ENCODE peak calls at places on chromosomes 2 and 18, in six cellular contexts. U is IMR-90, Y is SK-N-SH, S is HepG2, O is GM12878, P is K562. Q is an unnamed sample.
A peak's percentile ranks its signal among the peaks of the same experiment; 100 is the strongest.

GRCh38 chr2:82198809-82199492 is 1894.4 kb upstream of the LRRTM1 start:
- DNase-seq in U (no peak), Y (no peak), S (no peak), O (no peak), P (no peak), Q (no peak)

GRCh38 chr2:109162999-109163398 is 34.0 kb downstream of the SH3RF3 start:
- DNase-seq in U (no peak), Y (no peak), S (no peak), O (no peak), P (no peak), Q (no peak)

GRCh38 chr2:72778410-72778809 is 47.4 kb downstream of the EXOC6B start:
- DNase-seq in U (peak; percentile 77), Y (no peak), S (peak; percentile 67), O (no peak), P (no peak), Q (peak; percentile 82)

GRCh38 chr2:43152711-43153627 is 73.4 kb downstream of the ZFP36L2 start:
- DNase-seq in U (no peak), Y (peak; percentile 39), S (no peak), O (no peak), P (no peak), Q (no peak)

GRCh38 chr2:197571622-197572271 is 55.9 kb downstream of the MOB4 start:
- DNase-seq in U (peak; percentile 56), Y (no peak), S (peak; percentile 37), O (no peak), P (no peak), Q (peak; percentile 38)

GRCh38 chr2:145066151-145066661 is 546.3 kb upstream of the ZEB2 start:
- DNase-seq in U (peak; percentile 5), Y (no peak), S (no peak), O (no peak), P (no peak), Q (no peak)

GRCh38 chr2:240814946-240815760 is 4.9 kb downstream of the KIF1A start:
- DNase-seq in U (no peak), Y (no peak), S (no peak), O (no peak), P (no peak), Q (no peak)

GRCh38 chr2:133780099-133780996 is 212.1 kb upstream of the NCKAP5 start:
- DNase-seq in U (peak; percentile 86), Y (peak; percentile 48), S (peak; percentile 70), O (peak; percentile 1), P (peak; percentile 68), Q (peak; percentile 77)

GRCh38 chr2:52064234-52064633 is 1032.3 kb upstream of the NRXN1 start:
- DNase-seq in U (no peak), Y (no peak), S (no peak), O (no peak), P (no peak), Q (no peak)

GRCh38 chr18:37343542-37343851 is 222.1 kb downstream of the CELF4 start:
- DNase-seq in U (no peak), Y (no peak), S (no peak), O (no peak), P (no peak), Q (no peak)

GRCh38 chr2:25301453-25302352 is 40.0 kb downstream of the DNMT3A start:
- DNase-seq in U (peak; percentile 91), Y (no peak), S (no peak), O (peak; percentile 95), P (no peak), Q (no peak)

GRCh38 chr2:41912766-41913165 is 135.1 kb upstream of the PKDCC start:
- DNase-seq in U (no peak), Y (no peak), S (no peak), O (no peak), P (no peak), Q (no peak)

GRCh38 chr2:219253753-219254589 is at the start of gene TUBA4A:
- DNase-seq in U (peak; percentile 37), Y (peak; percentile 98), S (peak; percentile 58), O (no peak), P (peak; percentile 87), Q (peak; percentile 83)

GRCh38 chr18:596288-596881 is 403 bp upstream of the CLUL1 start:
- DNase-seq in U (no peak), Y (peak; percentile 67), S (peak; percentile 43), O (no peak), P (peak; percentile 85), Q (no peak)

GRCh38 chr2:121831841-121832240 is 76.4 kb downstream of the TSN start:
- DNase-seq in U (no peak), Y (no peak), S (no peak), O (no peak), P (no peak), Q (no peak)

GRCh38 chr2:7881038-7881437 is 800.8 kb upstream of the ID2 start:
- DNase-seq in U (peak; percentile 2), Y (no peak), S (no peak), O (no peak), P (no peak), Q (no peak)

GRCh38 chr2:74894261-74895030 is 60.5 kb downstream of the HK2 start:
- DNase-seq in U (peak; percentile 78), Y (no peak), S (no peak), O (no peak), P (no peak), Q (no peak)
- TF ChIP-seq RFX5 in U (no peak), Y (no peak), S (no peak), O (no peak), P (no peak), Q (no peak)

GRCh38 chr2:85741811-85742507 is 11.8 kb upstream of the ATOH8 start:
- DNase-seq in U (peak; percentile 96), Y (peak; percentile 77), S (peak; percentile 94), O (no peak), P (no peak), Q (peak; percentile 73)
- TF ChIP-seq RFX5 in U (no peak), Y (no peak), S (no peak), O (no peak), P (no peak), Q (no peak)

GRCh38 chr2:182267971-182268370 is 158.9 kb downstream of the PDE1A start:
- DNase-seq in U (no peak), Y (no peak), S (no peak), O (no peak), P (no peak), Q (no peak)

GRCh38 chr2:182261860-182262387 is 164.9 kb downstream of the PDE1A start:
- DNase-seq in U (no peak), Y (no peak), S (no peak), O (no peak), P (no peak), Q (no peak)

GRCh38 chr2:182266909-182267308 is 159.9 kb downstream of the PDE1A start:
- DNase-seq in U (no peak), Y (no peak), S (no peak), O (no peak), P (no peak), Q (no peak)
- TF ChIP-seq RFX5 in U (no peak), Y (no peak), S (no peak), O (no peak), P (no peak), Q (no peak)

DNA sequence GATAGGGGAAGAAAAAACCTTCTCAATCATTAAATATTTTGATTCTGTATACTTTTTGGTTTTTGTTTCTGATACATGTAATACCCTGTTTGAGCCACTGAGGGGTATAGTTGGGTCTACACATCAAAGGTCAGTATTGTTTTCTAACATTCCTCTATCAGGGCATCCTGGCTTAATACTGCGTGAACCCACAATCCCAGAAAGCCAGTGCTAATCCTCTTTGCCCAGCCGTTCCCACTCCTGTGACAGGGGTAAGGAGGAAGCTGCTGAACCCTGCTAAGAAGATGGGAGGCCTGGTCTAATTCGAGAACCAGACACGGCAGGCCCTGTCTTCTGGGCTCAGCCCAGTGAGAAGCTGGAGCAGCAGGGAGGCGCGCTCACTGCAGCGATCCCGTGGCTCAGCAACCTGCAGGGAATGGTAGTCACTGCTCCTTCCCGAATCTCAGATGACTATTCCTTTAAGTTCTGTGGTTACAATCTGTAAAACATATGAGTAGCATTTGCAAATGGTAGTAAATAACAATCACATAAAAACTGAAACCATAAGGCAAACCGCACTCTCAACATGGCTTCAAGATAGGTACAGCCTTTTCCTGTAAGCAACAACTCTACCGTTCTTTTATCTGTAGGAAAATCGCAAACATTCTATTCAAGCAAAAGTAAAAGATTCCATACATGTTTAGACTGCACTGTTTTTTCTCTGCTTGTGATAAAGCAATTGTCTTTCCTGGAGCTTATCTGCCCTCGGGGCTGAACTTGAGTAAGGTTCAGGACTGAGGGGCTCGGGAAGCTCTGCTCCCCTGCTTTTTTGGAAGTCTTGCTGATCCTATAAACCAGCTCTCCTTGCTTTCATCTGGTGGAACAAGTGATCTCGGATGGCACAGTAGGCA is 87.0 kb downstream of the EPB41L3 start:
- DNase-seq in U (peak; percentile 62), Y (peak; percentile 24), S (peak; percentile 7), O (no peak), P (no peak), Q (no peak)
- TF ChIP-seq RFX5 in U (no peak), Y (no peak), S (no peak), O (no peak), P (no peak), Q (no peak)

DNA sequence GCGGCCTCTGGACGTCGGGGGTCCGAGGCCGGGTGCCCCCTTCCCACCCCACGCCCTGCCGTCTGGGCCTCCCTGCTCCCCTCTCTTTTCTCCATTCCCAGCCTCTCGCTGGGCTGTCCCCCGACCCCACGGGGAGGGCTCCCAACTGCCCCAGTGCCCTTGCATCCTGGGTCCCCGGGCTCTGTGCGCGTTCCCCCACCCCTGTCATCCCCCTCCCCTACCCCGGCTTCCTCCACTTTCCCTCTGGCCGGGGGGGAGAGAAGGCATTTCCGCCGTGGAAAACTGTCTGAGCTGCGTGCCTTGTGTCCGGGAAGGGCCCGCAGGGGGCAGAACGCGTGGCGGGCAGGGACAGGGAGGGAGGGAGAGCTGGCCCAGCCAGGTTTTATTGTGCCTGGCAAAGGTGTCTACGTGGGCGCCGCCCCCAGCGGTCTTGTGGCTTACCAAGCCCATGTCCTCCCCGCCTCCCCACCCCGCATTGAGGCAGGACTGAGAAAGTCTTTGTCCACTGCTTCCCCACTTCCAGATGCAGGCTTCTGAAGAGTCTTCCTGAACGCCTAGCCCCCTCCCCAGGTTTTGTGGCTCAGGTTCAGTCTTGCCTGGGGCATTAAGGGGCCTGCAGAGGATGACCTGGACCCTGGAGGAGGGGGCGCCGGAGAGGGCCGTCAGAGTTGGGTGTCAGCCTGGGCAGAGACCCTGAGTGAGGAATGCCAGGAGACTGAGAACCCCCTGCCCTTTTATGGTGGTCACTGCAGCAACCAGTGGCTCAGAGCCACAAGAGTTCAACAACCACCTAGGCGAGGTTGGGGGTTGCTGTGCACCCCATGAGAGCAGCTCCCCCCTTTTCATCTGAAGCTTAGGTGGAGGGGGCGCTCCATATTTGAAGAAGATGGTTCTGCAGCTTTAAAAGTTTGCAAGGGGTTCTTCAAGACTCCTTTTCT is 1.3 kb downstream of the ITM2C start:
- DNase-seq in U (no peak), Y (peak; percentile 81), S (no peak), O (no peak), P (no peak), Q (no peak)
- TF ChIP-seq RFX5 in U (no peak), Y (no peak), S (no peak), O (no peak), P (no peak), Q (no peak)